ENCODE peak calls at places on chromosomes 4 and X, in five cellular contexts. F is Peyer's patch, V is osteoblast, H is colonic mucosa, U is GM23338. L is an unnamed sample. For H3K4me1, the result is how much of the 10 kb centered on the place peaks cover.

GRCh38 chr4:95106408-95106928 is 348.7 kb downstream of the BMPR1B start:
- DNase-seq in V (no peak), F (no peak), H (no peak), U (no peak), L (no peak)

GRCh38 chrX:10198254-10198653 is 41.5 kb downstream of the CLCN4 start:
- DNase-seq in H (no peak), F (no peak), U (no peak), V (no peak), L (no peak)

GRCh38 chr4:108350332-108350731 is 181.6 kb upstream of the LEF1 start:
- DNase-seq in F (no peak), V (no peak), U (no peak), H (no peak), L (no peak)

GRCh38 chrX:108070891-108071290 is 20.5 kb downstream of the PSMD10 start:
- DNase-seq in H (no peak), F (no peak), U (no peak), V (no peak), L (no peak)

GRCh38 chr4:122746485-122746965 is 14.0 kb downstream of the BBS12 start:
- DNase-seq in V (no peak), H (no peak), U (peak), F (no peak), L (no peak)

GRCh38 chrX:120794525-120794975 is 81.1 kb downstream of the CT47B1 start:
- DNase-seq in U (no peak), F (no peak), H (no peak), V (no peak), L (no peak)

GRCh38 chr4:95590615-95591014 is 41.8 kb upstream of the UNC5C start:
- DNase-seq in F (no peak), V (no peak), H (no peak), U (no peak), L (no peak)

GRCh38 chr4:47109379-47109778 is 78.0 kb downstream of the GABRB1 start:
- DNase-seq in H (no peak), U (peak), V (no peak), F (no peak), L (no peak)

GRCh38 chr4:165765053-165765452 is 108.0 kb upstream of the TLL1 start:
- DNase-seq in H (no peak), F (no peak), U (no peak), V (no peak), L (no peak)

GRCh38 chr4:98505991-98506390 is 152.4 kb downstream of the TSPAN5 start:
- DNase-seq in U (no peak), F (no peak), H (no peak), V (no peak), L (no peak)

GRCh38 chr4:135949926-135950325 is 1582.4 kb downstream of the PCDH18 start:
- DNase-seq in U (no peak), F (no peak), H (no peak), V (no peak), L (no peak)

GRCh38 chrX:2693123-2693438 is 2.0 kb downstream of the CD99 start:
- DNase-seq in U (no peak), H (no peak), F (no peak), V (no peak), L (no peak)

GRCh38 chrX:2691543-2692220 is 587 bp downstream of the CD99 start:
- DNase-seq in V (peak), F (peak), U (peak), H (peak), L (no peak)

GRCh38 chrX:2694868-2695267 is 3.8 kb downstream of the CD99 start:
- DNase-seq in F (no peak), V (peak), H (no peak), U (no peak), L (no peak)

GRCh38 chrX:2692221-2693122 is 1.4 kb downstream of the CD99 start:
- DNase-seq in F (peak), V (peak), U (peak), H (peak), L (no peak)

GRCh38 chrX:2693526-2694002 is 2.5 kb downstream of the CD99 start:
- DNase-seq in F (no peak), U (no peak), H (no peak), V (no peak), L (no peak)
- H3K4me1 ChIP-seq in F (under half), U (under half), H (under half), V (under half), L (half or more)

DNA sequence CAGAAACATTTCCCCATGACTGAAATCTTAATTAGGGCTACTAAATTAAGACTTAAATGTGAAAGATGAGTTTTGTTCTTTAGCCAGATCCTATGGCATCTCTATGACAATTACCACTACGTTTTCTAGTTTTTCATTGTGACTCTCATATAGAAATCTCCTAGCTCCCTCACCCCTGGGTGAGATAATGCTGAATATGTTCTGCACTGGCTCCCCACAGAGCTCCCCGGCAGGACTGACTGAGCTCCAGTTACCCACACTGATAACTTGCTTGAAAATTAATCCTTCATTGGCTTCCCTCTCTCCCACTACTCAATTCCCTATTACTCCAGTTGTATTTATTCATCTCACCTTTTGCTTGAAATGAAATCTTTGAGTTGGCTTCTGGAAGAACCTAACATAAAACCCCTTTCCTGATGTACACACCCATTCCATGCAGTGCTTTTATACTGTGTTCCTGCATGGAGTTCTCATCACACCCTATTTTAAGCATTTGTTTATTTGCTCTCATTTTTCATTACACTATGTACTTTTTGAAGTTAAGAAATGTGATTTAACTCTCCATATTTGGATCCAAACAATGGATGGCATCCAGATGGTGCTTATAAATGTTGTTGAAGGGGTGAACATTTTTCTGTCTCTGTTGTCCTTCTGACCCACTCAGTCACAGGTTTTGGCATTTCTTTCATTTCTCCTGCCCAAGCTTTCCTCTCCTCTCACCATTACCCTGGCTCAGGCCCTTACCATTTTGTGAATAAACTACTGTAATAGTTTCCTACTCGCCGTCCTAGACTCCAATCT is 623.4 kb downstream of the SPRY1 start:
- DNase-seq in U (no peak), V (no peak), H (no peak), F (no peak), L (no peak)
- H3K4me3 ChIP-seq in U (no peak), V (no peak), H (no peak), F (no peak), L (no peak)

DNA sequence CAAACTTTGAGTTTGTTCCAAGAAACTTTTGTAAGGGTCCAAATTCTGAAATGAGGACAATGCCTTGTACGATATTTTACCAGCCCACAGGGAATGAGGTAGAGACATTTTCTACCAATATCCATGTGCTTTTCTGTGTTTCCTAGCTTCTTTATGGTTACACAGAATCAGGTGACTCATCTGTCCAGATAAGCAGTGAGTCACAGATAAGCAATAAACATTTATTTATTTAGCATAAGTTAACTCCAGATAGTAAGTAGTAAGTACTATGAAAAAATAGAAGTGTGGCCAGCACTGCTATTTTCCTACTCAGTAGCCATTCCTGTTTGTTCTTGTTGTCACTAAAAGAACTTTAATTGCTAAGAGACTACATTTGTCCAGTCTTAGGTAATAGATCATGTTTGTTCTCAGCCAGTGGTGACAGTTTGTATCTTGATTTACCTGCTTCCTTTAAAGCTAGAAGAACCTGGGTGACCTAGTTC is 7.4 kb downstream of the AFF1 start:
- DNase-seq in V (peak), U (no peak), H (no peak), F (no peak), L (no peak)
- H3K4me1 ChIP-seq in V (under half), U (half or more), H (under half), F (under half), L (under half)

DNA sequence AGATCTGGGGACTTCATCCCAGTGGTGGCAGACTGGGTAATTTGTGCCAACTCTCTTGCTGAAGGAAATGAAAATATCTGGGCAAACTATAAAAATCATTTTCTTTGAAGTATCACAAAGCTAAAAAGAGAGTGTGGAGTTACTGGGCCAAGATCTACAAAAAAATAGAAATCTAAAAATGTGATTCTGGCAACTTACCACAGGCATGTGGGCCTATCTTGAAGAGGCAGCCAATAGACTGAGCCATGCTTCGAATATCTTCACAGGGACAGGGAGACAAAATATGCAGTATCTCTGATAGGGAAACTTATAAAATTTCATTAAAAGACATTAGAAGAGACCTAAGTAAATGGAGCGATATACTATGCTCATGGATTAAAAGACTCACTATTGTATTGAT is 168.8 kb downstream of the RCHY1 start:
- DNase-seq in V (no peak), U (no peak), H (no peak), F (no peak), L (no peak)
- H3K4me3 ChIP-seq in V (no peak), U (no peak), H (no peak), F (no peak), L (no peak)

DNA sequence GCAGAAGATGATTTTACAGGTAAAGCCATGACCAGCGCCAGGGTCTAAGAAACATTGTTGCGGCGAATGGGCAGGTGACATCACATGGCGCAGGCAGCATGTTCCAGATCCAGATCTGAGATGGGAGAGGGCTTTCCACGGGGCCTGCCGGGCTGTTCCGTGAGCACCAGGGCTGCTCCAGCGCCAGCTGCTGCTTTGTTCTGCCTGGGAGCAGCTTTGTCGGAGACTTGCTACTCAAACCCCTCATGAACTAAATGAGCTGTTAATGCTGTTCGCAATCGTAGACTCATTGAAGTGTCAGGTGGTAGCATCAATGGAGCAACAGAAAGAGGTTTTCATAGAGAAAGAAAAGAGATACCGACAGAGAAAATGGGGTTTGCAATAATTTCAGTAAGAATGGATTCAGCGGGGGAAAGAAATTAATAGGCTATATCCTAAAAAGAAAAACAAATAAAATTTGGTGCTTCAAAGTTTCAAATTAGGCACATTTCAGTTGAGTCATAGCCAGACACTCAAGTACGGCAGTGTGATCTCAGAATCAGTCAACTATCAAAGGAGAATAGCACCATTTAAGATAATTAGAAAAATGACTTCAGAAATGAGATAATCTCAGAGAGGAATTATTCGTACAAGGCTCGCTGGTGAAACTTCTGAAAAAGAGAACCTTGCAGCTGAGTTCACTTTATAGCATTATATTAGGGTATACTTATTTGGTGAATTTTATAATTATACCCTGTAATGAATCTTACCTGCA is 23.9 kb downstream of the SORBS2 start:
- DNase-seq in U (no peak), V (no peak), F (no peak), H (no peak), L (no peak)
- H3K4me1 ChIP-seq in U (under half), V (under half), F (under half), H (under half), L (under half)

GRCh38 chr4:184383497-184384055 is 90.8 kb downstream of the IRF2 start:
- DNase-seq in U (no peak), F (no peak), H (peak), V (peak), L (no peak)
- H3K4me3 ChIP-seq in U (no peak), F (peak), H (no peak), V (peak), L (peak)

GRCh38 chrX:48939417-48940228 is 17.8 kb downstream of the OTUD5 start:
- DNase-seq in F (peak), H (no peak), U (no peak), V (no peak), L (no peak)
- H3K4me1 ChIP-seq in F (under half), H (under half), U (under half), V (under half), L (half or more)

DNA sequence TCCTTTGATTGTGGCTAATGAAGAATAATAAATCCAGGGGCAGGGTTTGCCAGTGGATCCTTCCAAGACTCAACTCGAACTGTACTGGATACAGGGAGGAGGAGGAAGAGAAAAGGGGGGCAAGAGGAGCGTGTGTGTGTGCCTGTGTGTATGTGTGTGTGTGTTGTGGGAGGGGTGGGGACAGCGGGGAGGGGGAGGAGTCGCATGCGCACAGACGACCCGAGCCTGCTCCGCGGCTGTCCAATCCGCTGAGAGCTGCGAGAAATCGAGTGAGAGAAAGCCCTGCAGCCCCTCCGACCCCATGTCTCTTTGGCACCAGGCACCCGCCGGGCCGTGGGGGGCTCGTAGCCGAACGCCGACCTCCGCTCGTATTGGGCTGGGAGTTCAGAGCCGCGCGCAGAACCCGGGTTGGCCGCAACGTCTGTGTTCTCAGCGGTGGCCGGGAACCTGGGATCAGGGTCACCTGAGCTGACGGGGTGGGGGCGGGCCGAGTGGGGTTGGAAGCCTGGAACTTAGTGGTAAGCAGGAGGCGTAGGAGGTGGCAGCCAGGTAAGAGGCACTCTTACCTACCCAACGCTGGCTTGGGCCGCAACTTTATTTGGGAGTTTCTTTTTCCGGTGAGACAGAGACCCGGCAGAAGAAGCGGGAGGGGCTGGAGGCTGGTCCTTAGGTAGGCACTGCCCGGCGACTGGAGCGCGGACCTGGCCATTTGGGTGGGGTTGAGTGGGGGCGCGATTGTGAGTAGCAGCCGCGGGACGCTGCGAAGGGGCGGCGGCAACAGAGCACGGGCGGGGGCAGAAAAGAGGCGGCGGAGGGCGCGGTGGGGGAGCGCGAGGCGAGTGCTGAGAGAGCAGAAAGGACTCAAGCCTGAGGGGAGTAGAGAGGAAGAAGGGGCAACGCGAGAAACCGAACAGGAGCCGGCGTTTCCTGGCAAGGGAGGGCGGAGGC is 566 bp upstream of the POU4F2 start:
- DNase-seq in V (peak), H (no peak), U (peak), F (no peak), L (no peak)
- H3K4me3 ChIP-seq in V (no peak), H (no peak), U (peak), F (no peak), L (no peak)

GRCh38 chr4:76585897-76586360 is 150.9 kb downstream of the SHROOM3 start:
- DNase-seq in V (no peak), U (peak), H (peak), F (peak), L (no peak)

GRCh38 chr4:76588268-76588667 is 153.2 kb downstream of the SHROOM3 start:
- DNase-seq in V (no peak), U (peak), F (no peak), H (no peak), L (no peak)

GRCh38 chr4:76582817-76583087 is 147.7 kb downstream of the SHROOM3 start:
- DNase-seq in F (no peak), V (no peak), U (no peak), H (no peak), L (no peak)

GRCh38 chr4:76584235-76585152 is 149.5 kb downstream of the SHROOM3 start:
- DNase-seq in F (no peak), U (no peak), H (no peak), V (no peak), L (no peak)

DNA sequence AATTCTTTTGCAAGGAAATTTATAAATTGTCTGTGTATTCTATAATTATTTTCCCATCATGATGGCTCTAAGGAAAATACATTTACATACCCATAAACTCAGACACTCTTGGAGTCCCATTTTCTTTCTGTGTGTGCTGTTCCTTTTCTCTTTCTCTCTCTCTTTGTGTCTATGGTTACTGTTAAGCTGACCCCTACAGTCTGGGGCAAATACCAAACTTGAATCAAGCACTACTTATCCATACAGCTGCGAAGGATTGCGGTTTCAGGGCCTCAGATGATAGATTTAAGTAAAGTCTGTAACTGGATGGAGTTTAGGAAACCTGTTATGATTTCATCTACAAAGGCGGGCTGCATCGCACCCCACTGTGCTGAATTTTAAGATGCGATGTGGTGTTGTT is 150.2 kb downstream of the SHROOM3 start:
- DNase-seq in H (no peak), F (no peak), V (no peak), U (peak), L (no peak)
- H3K4me1 ChIP-seq in H (under half), F (under half), V (under half), U (under half), L (under half)

L was measured in CD8-positive, alpha-beta memory T cell.